ENCODE peak calls at places on chromosome 3, in five cellular contexts. One of them, this sample, is unnamed.

GRCh38 chr3:43748179-43748578 is 57.4 kb downstream of the ABHD5 start:
- DNase-seq in G401: no peak
- DNase-seq in lung microvascular endothelial cell: peak
- DNase-seq in stimulated activated CD4-positive, alpha-beta T cell treated with anti-CD3 and anti-CD28 coated beads, Interleukin-12 subunit alpha, Interleukin-12 subunit beta, amount 100 ng/mL, for 4 hours: no peak
- DNase-seq in SW480: no peak
- DNase-seq in this sample: no peak

GRCh38 chr3:69665026-69665739 is 74.1 kb upstream of the MITF start:
- DNase-seq in stimulated activated CD4-positive, alpha-beta T cell treated with anti-CD3 and anti-CD28 coated beads, Interleukin-12 subunit alpha, Interleukin-12 subunit beta, amount 100 ng/mL, for 4 hours: no peak
- DNase-seq in lung microvascular endothelial cell: peak
- DNase-seq in G401: no peak
- DNase-seq in SW480: no peak
- DNase-seq in this sample: no peak

GRCh38 chr3:134608023-134608758 is 42.6 kb downstream of the KY start:
- DNase-seq in lung microvascular endothelial cell: no peak
- DNase-seq in G401: no peak
- DNase-seq in SW480: no peak
- DNase-seq in stimulated activated CD4-positive, alpha-beta T cell treated with anti-CD3 and anti-CD28 coated beads, Interleukin-12 subunit alpha, Interleukin-12 subunit beta, amount 100 ng/mL, for 4 hours: no peak
- DNase-seq in this sample: no peak

GRCh38 chr3:152272771-152273242 is 4.1 kb downstream of the MBNL1 start:
- DNase-seq in G401: no peak
- DNase-seq in SW480: no peak
- DNase-seq in lung microvascular endothelial cell: peak
- DNase-seq in stimulated activated CD4-positive, alpha-beta T cell treated with anti-CD3 and anti-CD28 coated beads, Interleukin-12 subunit alpha, Interleukin-12 subunit beta, amount 100 ng/mL, for 4 hours: no peak
- DNase-seq in this sample: no peak

GRCh38 chr3:159664011-159664410 is 324.6 kb upstream of the IL12A start:
- DNase-seq in SW480: no peak
- DNase-seq in stimulated activated CD4-positive, alpha-beta T cell treated with anti-CD3 and anti-CD28 coated beads, Interleukin-12 subunit alpha, Interleukin-12 subunit beta, amount 100 ng/mL, for 4 hours: no peak
- DNase-seq in G401: no peak
- DNase-seq in lung microvascular endothelial cell: no peak
- DNase-seq in this sample: no peak

GRCh38 chr3:50125541-50126286 is 29.4 kb upstream of the SEMA3F start:
- DNase-seq in lung microvascular endothelial cell: no peak
- DNase-seq in stimulated activated CD4-positive, alpha-beta T cell treated with anti-CD3 and anti-CD28 coated beads, Interleukin-12 subunit alpha, Interleukin-12 subunit beta, amount 100 ng/mL, for 4 hours: no peak
- DNase-seq in G401: no peak
- DNase-seq in SW480: no peak
- DNase-seq in this sample: peak

GRCh38 chr3:64166584-64167155 is 58.6 kb downstream of the PRICKLE2 start:
- DNase-seq in stimulated activated CD4-positive, alpha-beta T cell treated with anti-CD3 and anti-CD28 coated beads, Interleukin-12 subunit alpha, Interleukin-12 subunit beta, amount 100 ng/mL, for 4 hours: no peak
- DNase-seq in SW480: peak
- DNase-seq in lung microvascular endothelial cell: peak
- DNase-seq in G401: no peak
- DNase-seq in this sample: no peak

GRCh38 chr3:72152551-72153476 is 367.9 kb upstream of the PROK2 start:
- DNase-seq in SW480: no peak
- DNase-seq in G401: peak
- DNase-seq in lung microvascular endothelial cell: peak
- DNase-seq in stimulated activated CD4-positive, alpha-beta T cell treated with anti-CD3 and anti-CD28 coated beads, Interleukin-12 subunit alpha, Interleukin-12 subunit beta, amount 100 ng/mL, for 4 hours: no peak
- DNase-seq in this sample: peak

GRCh38 chr3:23198801-23199200 is 4.3 kb upstream of the UBE2E2 start:
- DNase-seq in stimulated activated CD4-positive, alpha-beta T cell treated with anti-CD3 and anti-CD28 coated beads, Interleukin-12 subunit alpha, Interleukin-12 subunit beta, amount 100 ng/mL, for 4 hours: no peak
- DNase-seq in lung microvascular endothelial cell: no peak
- DNase-seq in SW480: no peak
- DNase-seq in G401: no peak
- DNase-seq in this sample: no peak

GRCh38 chr3:148962513-148962912 is 28.8 kb upstream of the GYG1 start:
- DNase-seq in stimulated activated CD4-positive, alpha-beta T cell treated with anti-CD3 and anti-CD28 coated beads, Interleukin-12 subunit alpha, Interleukin-12 subunit beta, amount 100 ng/mL, for 4 hours: no peak
- DNase-seq in G401: no peak
- DNase-seq in lung microvascular endothelial cell: peak
- DNase-seq in SW480: peak
- DNase-seq in this sample: no peak

GRCh38 chr3:58585994-58586393 is 8.8 kb upstream of the FAM107A start:
- DNase-seq in SW480: no peak
- DNase-seq in lung microvascular endothelial cell: no peak
- DNase-seq in stimulated activated CD4-positive, alpha-beta T cell treated with anti-CD3 and anti-CD28 coated beads, Interleukin-12 subunit alpha, Interleukin-12 subunit beta, amount 100 ng/mL, for 4 hours: no peak
- DNase-seq in G401: peak
- DNase-seq in this sample: no peak

GRCh38 chr3:185342458-185343169 is 20.3 kb upstream of the MAP3K13 start:
- DNase-seq in SW480: peak
- DNase-seq in stimulated activated CD4-positive, alpha-beta T cell treated with anti-CD3 and anti-CD28 coated beads, Interleukin-12 subunit alpha, Interleukin-12 subunit beta, amount 100 ng/mL, for 4 hours: no peak
- DNase-seq in G401: no peak
- DNase-seq in lung microvascular endothelial cell: no peak
- DNase-seq in this sample: no peak

GRCh38 chr3:4394048-4394447 is 73.0 kb downstream of the SUMF1 start:
- DNase-seq in lung microvascular endothelial cell: peak
- DNase-seq in SW480: no peak
- DNase-seq in stimulated activated CD4-positive, alpha-beta T cell treated with anti-CD3 and anti-CD28 coated beads, Interleukin-12 subunit alpha, Interleukin-12 subunit beta, amount 100 ng/mL, for 4 hours: no peak
- DNase-seq in G401: no peak
- DNase-seq in this sample: no peak